ENCODE peak calls at places on chromosome 15, in six cellular contexts. One of them, this sample, is unnamed.

GRCh38 chr15:101267320-101268104 is 9.8 kb downstream of the SELENOS start:
- DNase-seq in fibroblast of pulmonary artery: peak
- DNase-seq in astrocyte of the spinal cord: peak
- DNase-seq in keratinocyte: no peak
- DNase-seq in thoracic aorta: no peak
- DNase-seq in cardiac muscle cell: peak
- DNase-seq in this sample: peak

GRCh38 chr15:42549052-42549491 is 434 bp downstream of the HAUS2 start:
- DNase-seq in keratinocyte: no peak
- DNase-seq in thoracic aorta: no peak
- DNase-seq in astrocyte of the spinal cord: no peak
- DNase-seq in fibroblast of pulmonary artery: peak
- DNase-seq in cardiac muscle cell: peak
- DNase-seq in this sample: peak

GRCh38 chr15:77012868-77013267 is 17.9 kb downstream of the PSTPIP1 start:
- DNase-seq in thoracic aorta: no peak
- DNase-seq in keratinocyte: no peak
- DNase-seq in cardiac muscle cell: no peak
- DNase-seq in fibroblast of pulmonary artery: no peak
- DNase-seq in astrocyte of the spinal cord: no peak
- DNase-seq in this sample: no peak

GRCh38 chr15:47945869-47946666 is 174.7 kb upstream of the SLC24A5 start:
- DNase-seq in cardiac muscle cell: no peak
- DNase-seq in thoracic aorta: no peak
- DNase-seq in astrocyte of the spinal cord: no peak
- DNase-seq in keratinocyte: no peak
- DNase-seq in fibroblast of pulmonary artery: no peak
- DNase-seq in this sample: no peak

GRCh38 chr15:55344206-55344605 is 25.2 kb downstream of the PIGB start:
- DNase-seq in thoracic aorta: no peak
- DNase-seq in keratinocyte: no peak
- DNase-seq in cardiac muscle cell: peak
- DNase-seq in astrocyte of the spinal cord: no peak
- DNase-seq in fibroblast of pulmonary artery: peak
- DNase-seq in this sample: peak

GRCh38 chr15:72948662-72949061 is 103.6 kb upstream of the NEO1 start:
- DNase-seq in thoracic aorta: no peak
- DNase-seq in cardiac muscle cell: no peak
- DNase-seq in fibroblast of pulmonary artery: no peak
- DNase-seq in astrocyte of the spinal cord: no peak
- DNase-seq in keratinocyte: no peak
- DNase-seq in this sample: no peak

GRCh38 chr15:69524850-69525249 is 72.2 kb downstream of the RPLP1 start:
- DNase-seq in astrocyte of the spinal cord: no peak
- DNase-seq in keratinocyte: no peak
- DNase-seq in thoracic aorta: no peak
- DNase-seq in fibroblast of pulmonary artery: no peak
- DNase-seq in cardiac muscle cell: no peak
- DNase-seq in this sample: no peak

GRCh38 chr15:51861557-51862350 is 32.3 kb downstream of the TMOD3 start:
- DNase-seq in cardiac muscle cell: no peak
- DNase-seq in fibroblast of pulmonary artery: no peak
- DNase-seq in thoracic aorta: no peak
- DNase-seq in keratinocyte: no peak
- DNase-seq in astrocyte of the spinal cord: no peak
- DNase-seq in this sample: no peak

GRCh38 chr15:90412356-90413194 is 24.5 kb downstream of the IQGAP1 start:
- DNase-seq in thoracic aorta: no peak
- DNase-seq in fibroblast of pulmonary artery: peak
- DNase-seq in astrocyte of the spinal cord: peak
- DNase-seq in keratinocyte: peak
- DNase-seq in cardiac muscle cell: peak
- DNase-seq in this sample: peak

GRCh38 chr15:90411176-90411575 is 23.1 kb downstream of the IQGAP1 start:
- DNase-seq in astrocyte of the spinal cord: no peak
- DNase-seq in cardiac muscle cell: no peak
- DNase-seq in thoracic aorta: no peak
- DNase-seq in keratinocyte: no peak
- DNase-seq in fibroblast of pulmonary artery: no peak
- DNase-seq in this sample: no peak

GRCh38 chr15:90418627-90419026 is 30.6 kb downstream of the IQGAP1 start:
- DNase-seq in keratinocyte: no peak
- DNase-seq in fibroblast of pulmonary artery: no peak
- DNase-seq in cardiac muscle cell: no peak
- DNase-seq in thoracic aorta: no peak
- DNase-seq in astrocyte of the spinal cord: no peak
- DNase-seq in this sample: no peak

GRCh38 chr15:90413411-90414379 is 25.7 kb downstream of the IQGAP1 start:
- DNase-seq in fibroblast of pulmonary artery: peak
- DNase-seq in astrocyte of the spinal cord: peak
- DNase-seq in keratinocyte: no peak
- DNase-seq in thoracic aorta: no peak
- DNase-seq in cardiac muscle cell: peak
- DNase-seq in this sample: peak

GRCh38 chr15:90414408-90415028 is 26.5 kb downstream of the IQGAP1 start:
- DNase-seq in fibroblast of pulmonary artery: peak
- DNase-seq in keratinocyte: peak
- DNase-seq in thoracic aorta: no peak
- DNase-seq in cardiac muscle cell: peak
- DNase-seq in astrocyte of the spinal cord: peak
- DNase-seq in this sample: peak
- TF ChIP-seq CTCF in fibroblast of pulmonary artery: no peak
- TF ChIP-seq CTCF in keratinocyte: no peak
- TF ChIP-seq CTCF in thoracic aorta: no peak
- TF ChIP-seq CTCF in cardiac muscle cell: no peak
- TF ChIP-seq CTCF in astrocyte of the spinal cord: no peak
- TF ChIP-seq CTCF in this sample: no peak

DNA sequence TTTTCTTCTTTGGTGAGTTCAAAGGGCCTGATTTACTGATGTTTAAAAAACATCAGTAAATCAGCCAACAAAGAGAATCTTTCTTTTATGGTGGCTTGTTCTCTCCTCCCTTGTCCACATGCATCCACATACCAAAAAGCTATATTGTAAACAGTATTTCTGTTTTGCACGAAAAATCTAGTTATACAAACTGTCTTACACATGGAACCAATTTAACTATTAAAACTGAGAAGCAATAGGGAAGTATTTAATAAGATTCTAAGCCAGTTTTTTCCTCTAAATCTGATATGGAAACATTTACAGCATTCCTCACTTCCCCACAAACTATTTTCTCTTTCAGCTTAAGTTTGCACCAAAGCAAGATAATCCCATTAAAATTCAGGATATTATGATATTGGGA is 110.8 kb upstream of the ICE2 start:
- DNase-seq in thoracic aorta: no peak
- DNase-seq in fibroblast of pulmonary artery: no peak
- DNase-seq in cardiac muscle cell: no peak
- DNase-seq in astrocyte of the spinal cord: no peak
- DNase-seq in keratinocyte: no peak
- DNase-seq in this sample: peak
- H3K4me3 ChIP-seq in thoracic aorta: no peak
- H3K4me3 ChIP-seq in fibroblast of pulmonary artery: no peak
- H3K4me3 ChIP-seq in cardiac muscle cell: no peak
- H3K4me3 ChIP-seq in astrocyte of the spinal cord: no peak
- H3K4me3 ChIP-seq in keratinocyte: peak
- H3K4me3 ChIP-seq in this sample: no peak

DNA sequence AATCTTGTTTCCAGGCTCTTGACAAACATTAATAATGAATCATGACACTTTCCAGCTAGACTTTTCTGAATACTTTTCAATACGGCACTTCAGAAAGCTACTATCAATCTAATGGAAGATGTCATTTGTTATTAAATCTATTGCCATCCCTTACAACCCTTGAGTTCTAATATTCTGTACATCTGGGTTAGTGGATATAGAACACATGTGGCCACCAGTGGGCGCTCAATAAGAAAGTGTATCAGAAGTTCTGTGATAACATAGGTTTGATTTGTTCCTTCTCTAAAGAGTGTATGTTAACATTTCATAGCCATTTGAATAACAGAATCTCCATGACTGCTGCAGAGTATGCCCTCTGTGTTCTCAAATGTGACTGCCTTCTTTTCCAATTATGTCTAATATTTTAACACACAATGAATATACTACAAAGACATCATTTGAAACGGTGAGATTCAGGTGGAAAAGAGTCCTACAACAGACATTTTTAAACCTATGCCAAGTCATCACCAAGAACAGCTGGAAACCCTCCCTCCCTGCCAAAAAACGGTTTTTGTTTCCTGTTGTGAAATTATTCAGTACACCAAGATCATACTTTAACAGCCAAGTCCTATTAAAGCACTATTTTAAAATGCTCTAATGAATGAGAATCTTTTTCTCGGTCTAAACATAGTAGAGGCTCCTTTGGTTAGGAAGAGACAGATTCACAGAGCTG is 22.2 kb downstream of the ALDH1A2 start:
- DNase-seq in cardiac muscle cell: peak
- DNase-seq in thoracic aorta: no peak
- DNase-seq in keratinocyte: no peak
- DNase-seq in fibroblast of pulmonary artery: peak
- DNase-seq in astrocyte of the spinal cord: peak
- DNase-seq in this sample: peak
- TF ChIP-seq CTCF in cardiac muscle cell: peak
- TF ChIP-seq CTCF in thoracic aorta: peak
- TF ChIP-seq CTCF in keratinocyte: peak
- TF ChIP-seq CTCF in fibroblast of pulmonary artery: peak
- TF ChIP-seq CTCF in astrocyte of the spinal cord: peak
- TF ChIP-seq CTCF in this sample: peak

GRCh38 chr15:80070840-80071239 is 11.4 kb downstream of the ZFAND6 start:
- DNase-seq in fibroblast of pulmonary artery: peak
- DNase-seq in astrocyte of the spinal cord: peak
- DNase-seq in thoracic aorta: no peak
- DNase-seq in keratinocyte: no peak
- DNase-seq in cardiac muscle cell: peak
- DNase-seq in this sample: peak
- H3K4me3 ChIP-seq in fibroblast of pulmonary artery: no peak
- H3K4me3 ChIP-seq in astrocyte of the spinal cord: no peak
- H3K4me3 ChIP-seq in thoracic aorta: no peak
- H3K4me3 ChIP-seq in keratinocyte: no peak
- H3K4me3 ChIP-seq in cardiac muscle cell: no peak
- H3K4me3 ChIP-seq in this sample: no peak